ENCODE peak calls at places on chromosomes 13 and 19, in ten cellular contexts. H is thoracic aorta; O is heart left ventricle; U is tibial nerve; X is stomach; C is fibroblast of pulmonary artery; S is body of pancreas; A is CD8-positive, alpha-beta T cell; R is Panc1; T is hepatocyte. W is an unnamed sample.

GRCh38 chr19:56476671-56477428 is at the start of gene ZNF667:
- DNase-seq in X (no peak), T (peak; percentile 43), S (no peak), O (no peak), U (peak; percentile 16), C (peak; percentile 41), R (no peak), H (peak; percentile 2), A (peak; percentile 7), W (peak; percentile 11)

GRCh38 chr13:33676700-33677048 is 141.3 kb upstream of the RFC3 start:
- DNase-seq in R (no peak), T (peak; percentile 38), O (peak; percentile 74), A (no peak), S (peak; percentile 66), C (peak; percentile 67), U (no peak), X (peak; percentile 64), H (no peak), W (no peak)

GRCh38 chr13:79999601-80000000 is 341.3 kb downstream of the SPRY2 start:
- DNase-seq in A (no peak), H (no peak), T (no peak), X (no peak), C (no peak), O (no peak), R (no peak), U (no peak), S (no peak), W (no peak)

GRCh38 chr13:109768176-109768575 is 18.2 kb downstream of the IRS2 start:
- DNase-seq in S (no peak), X (no peak), R (no peak), C (no peak), A (no peak), T (no peak), O (no peak), U (no peak), H (no peak), W (no peak)

GRCh38 chr19:38665950-38666661 is 18.7 kb downstream of the ACTN4 start:
- DNase-seq in C (peak; percentile 84), R (no peak), O (peak; percentile 82), S (peak; percentile 70), T (peak; percentile 55), X (no peak), A (no peak), U (peak; percentile 43), H (no peak), W (no peak)

GRCh38 chr19:28827382-28827781 is 385.6 kb downstream of the UQCRFS1 start:
- DNase-seq in T (no peak), U (no peak), R (no peak), O (no peak), H (no peak), C (no peak), S (no peak), X (no peak), A (no peak), W (no peak)

GRCh38 chr19:1001538-1002166 is 1.4 kb downstream of the GRIN3B start:
- DNase-seq in U (no peak), H (no peak), O (no peak), X (peak; percentile 68), A (peak; percentile 57), C (no peak), S (peak; percentile 62), T (peak; percentile 74), R (no peak), W (no peak)

GRCh38 chr13:45925151-45925550 is 73.6 kb upstream of the SIAH3 start:
- DNase-seq in C (peak; percentile 14), R (no peak), U (no peak), T (no peak), O (no peak), X (no peak), S (no peak), A (no peak), H (no peak), W (no peak)

DNA sequence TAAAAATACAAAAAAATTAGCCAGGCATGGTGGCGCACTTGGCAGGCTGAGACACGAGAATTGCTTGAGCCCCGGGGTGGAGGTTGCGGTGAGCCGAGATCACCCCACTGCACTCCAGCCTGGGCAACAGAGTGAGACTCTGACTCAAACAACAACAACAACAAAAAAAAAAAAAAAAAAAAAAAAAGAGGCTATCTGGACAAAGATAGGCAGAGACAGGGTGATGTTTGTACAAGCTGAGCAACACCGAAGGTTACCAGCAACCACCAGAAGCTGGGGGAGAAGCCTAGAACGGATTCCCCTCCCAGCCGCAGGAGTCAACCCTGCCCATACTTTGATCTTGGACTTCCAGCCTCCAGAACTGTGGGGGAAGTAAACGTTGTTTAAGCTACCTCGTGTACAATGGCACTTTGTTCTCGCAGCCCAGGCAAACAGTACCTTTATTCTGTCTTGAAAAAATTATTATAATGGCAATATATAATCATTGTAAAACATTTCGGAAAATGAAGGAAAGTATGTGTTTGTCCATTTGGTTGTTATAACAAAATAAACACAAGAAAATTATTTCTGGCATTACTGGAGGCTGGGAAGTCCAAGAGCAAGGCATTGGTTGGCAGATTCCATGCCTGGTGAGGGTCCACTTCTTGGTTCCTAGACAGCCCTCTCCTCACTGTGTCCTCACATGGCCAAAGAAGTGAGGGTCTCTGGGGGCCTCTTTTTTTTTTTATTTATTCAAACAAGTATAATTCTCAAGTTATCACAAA is 39.8 kb upstream of the LATS2 start:
- DNase-seq in T (no peak), R (no peak), C (no peak), X (no peak), A (no peak), U (no peak), H (no peak), O (no peak), S (no peak), W (no peak)
- H3K4me3 ChIP-seq in T (no peak overlapping the region), R (no peak overlapping the region), C (no peak overlapping the region), X (no peak overlapping the region), A (no peak overlapping the region), U (no peak overlapping the region), H (no peak overlapping the region), O (no peak overlapping the region), S (no peak overlapping the region), W (no peak overlapping the region)

DNA sequence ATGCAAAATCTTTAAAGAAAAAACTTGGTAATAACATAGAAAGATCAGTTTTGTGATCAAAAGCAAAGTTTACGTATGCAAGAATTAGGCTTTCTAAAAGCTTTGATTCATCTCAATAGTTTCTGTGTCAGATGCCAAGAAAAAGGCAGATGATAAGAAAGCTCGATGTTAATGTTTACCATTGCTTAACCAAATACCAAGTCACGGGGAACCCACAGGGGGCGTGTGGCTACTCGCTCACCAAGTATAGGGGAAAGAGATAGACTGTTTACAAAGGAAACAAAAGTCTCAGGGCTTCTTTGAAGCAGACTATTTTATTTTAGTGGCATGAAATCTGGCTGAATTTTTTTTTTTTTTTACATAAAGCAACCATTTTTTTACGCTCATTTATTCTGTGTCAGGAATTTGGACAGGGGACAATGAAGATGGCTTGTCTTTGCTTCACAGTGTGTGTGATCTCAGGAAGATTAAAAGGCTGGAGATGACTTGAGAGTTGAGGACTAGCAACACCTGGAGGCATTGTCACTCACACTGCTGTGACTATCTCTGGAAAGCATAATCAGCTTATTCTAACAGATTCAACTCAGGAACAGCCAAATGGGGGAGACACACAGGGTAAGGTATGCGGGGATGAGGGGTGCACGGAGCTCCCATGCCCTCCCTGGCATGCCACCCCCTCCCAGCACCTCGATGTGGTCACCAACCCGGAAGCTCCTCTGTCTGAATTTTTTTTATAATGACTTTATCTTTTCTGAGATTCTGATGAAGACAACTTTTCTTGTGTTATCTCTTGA is 24.9 kb downstream of the RCBTB1 start:
- DNase-seq in U (no peak), X (peak; percentile 74), S (peak; percentile 73), C (peak; percentile 31), T (peak; percentile 66), R (no peak), O (no peak), A (no peak), H (no peak), W (no peak)
- TF ChIP-seq CTCF in U (no peak), X (no peak), S (peak; percentile 9), C (peak; percentile 24), T (peak; percentile 32), R (peak; percentile 10), O (no peak), A (no peak), H (peak; percentile 24), W (no peak)

GRCh38 chr19:41886761-41887710 is 4.1 kb downstream of the ARHGEF1 start:
- DNase-seq in H (no peak), C (no peak), T (no peak), O (no peak), A (peak; percentile 58), R (no peak), U (no peak), S (no peak), X (no peak), W (no peak)

GRCh38 chr19:41888926-41889325 is 5.9 kb downstream of the ARHGEF1 start:
- DNase-seq in U (no peak), X (no peak), T (no peak), O (no peak), S (no peak), C (no peak), H (no peak), R (no peak), A (no peak), W (no peak)

GRCh38 chr19:41889896-41890295 is 6.9 kb downstream of the ARHGEF1 start:
- DNase-seq in O (no peak), A (no peak), H (no peak), C (no peak), U (no peak), S (no peak), R (no peak), T (no peak), X (no peak), W (no peak)

GRCh38 chr19:41883821-41884733 is 1.1 kb downstream of the ARHGEF1 start:
- DNase-seq in U (peak; percentile 80), A (peak; percentile 78), T (peak; percentile 98), O (peak; percentile 96), R (peak; percentile 68), H (peak; percentile 67), X (peak; percentile 97), S (peak; percentile 94), C (peak; percentile 97), W (peak; percentile 71)

DNA sequence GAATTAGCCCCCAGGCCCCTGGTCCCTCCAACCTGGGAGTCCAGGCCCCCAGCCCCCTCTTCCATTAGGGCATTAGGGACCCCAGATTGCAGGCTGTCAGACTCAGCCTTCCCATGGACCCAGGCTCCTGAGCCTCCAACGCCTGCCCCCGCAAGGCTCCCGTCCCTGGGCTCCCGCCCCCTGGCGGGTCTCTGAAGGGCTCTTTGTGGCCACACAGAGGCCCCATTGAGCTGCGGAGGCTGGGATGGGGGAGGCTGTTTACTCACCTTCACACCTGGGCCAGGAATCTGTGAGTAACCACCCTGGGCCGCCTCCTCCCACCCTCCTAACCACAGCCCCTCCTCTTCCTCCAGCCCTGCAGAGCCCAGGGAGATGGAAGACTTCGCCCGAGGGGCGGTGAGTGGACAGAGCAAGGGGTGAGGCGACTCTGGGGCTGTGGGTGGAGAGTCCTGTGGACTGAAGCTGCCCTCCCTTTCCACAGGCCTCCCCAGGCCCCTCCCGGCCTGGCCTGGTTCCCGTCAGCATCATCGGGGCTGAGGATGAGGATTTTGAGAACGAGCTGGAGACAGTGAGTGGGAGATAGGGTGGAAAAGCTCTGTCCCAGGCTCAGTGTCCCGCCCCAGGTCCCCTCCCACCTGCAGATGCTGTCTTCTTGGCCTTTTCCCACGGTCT is 4.9 kb downstream of the ARHGEF1 start:
- DNase-seq in R (no peak), A (peak; percentile 63), U (no peak), C (peak; percentile 29), X (peak; percentile 76), O (no peak), T (peak; percentile 87), H (no peak), S (peak; percentile 58), W (no peak)
- H3K4me3 ChIP-seq in R (no peak overlapping the region), A (peak overlapping the region; percentile 92), U (no peak overlapping the region), C (no peak overlapping the region), X (peak overlapping the region; percentile 80), O (no peak overlapping the region), T (no peak overlapping the region), H (peak overlapping the region; percentile 17), S (no peak overlapping the region), W (no peak overlapping the region)

DNA sequence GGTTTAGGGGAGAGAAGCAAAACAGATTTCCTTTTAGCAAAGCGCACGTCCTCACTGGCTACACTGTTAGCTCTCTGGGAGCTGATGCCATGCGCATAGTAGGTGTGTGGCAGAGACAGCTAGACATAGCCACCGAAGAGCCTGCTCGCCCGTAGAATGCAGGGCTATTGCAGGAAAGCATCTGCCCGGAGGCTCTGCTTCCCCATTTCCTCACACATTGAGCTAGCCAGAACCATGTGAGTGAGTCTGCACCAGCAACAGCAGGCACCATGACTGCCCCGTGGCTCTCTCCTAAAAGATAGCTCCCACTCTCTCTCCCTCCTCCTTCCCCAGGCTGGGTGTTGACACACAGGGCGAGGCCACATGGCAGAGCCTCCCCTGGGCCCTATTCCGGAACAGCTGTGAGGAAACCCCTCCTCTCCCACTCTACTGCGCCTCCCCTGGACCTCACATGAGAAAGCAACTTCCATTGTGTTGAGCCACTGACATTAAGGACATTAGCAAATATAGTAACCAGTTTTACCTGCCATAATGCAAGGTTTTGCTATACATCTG is 52.3 kb upstream of the ATP12A start:
- DNase-seq in T (no peak), U (no peak), R (no peak), O (no peak), A (no peak), X (no peak), C (no peak), H (no peak), S (no peak), W (no peak)
- TF ChIP-seq CTCF in T (no peak), U (no peak), R (no peak), O (no peak), A (no peak), X (no peak), C (no peak), H (no peak), S (no peak), W (no peak)